ENCODE peak calls at places on chromosomes 2 and 18, in four cellular contexts. One of them, this sample, is unnamed.

GRCh38 chr18:67710639-67711038 is 194.1 kb upstream of the DSEL start:
- DNase-seq in left lung: no peak
- DNase-seq in caudate nucleus: no peak
- DNase-seq in CD4-positive, alpha-beta memory T cell: no peak
- DNase-seq in this sample: no peak

GRCh38 chr18:22391571-22392359 is 25.9 kb downstream of the CTAGE1 start:
- DNase-seq in left lung: no peak
- DNase-seq in CD4-positive, alpha-beta memory T cell: peak
- DNase-seq in caudate nucleus: no peak
- DNase-seq in this sample: no peak

GRCh38 chr2:118244686-118245085 is 156.4 kb downstream of the INSIG2 start:
- DNase-seq in left lung: no peak
- DNase-seq in CD4-positive, alpha-beta memory T cell: no peak
- DNase-seq in caudate nucleus: no peak
- DNase-seq in this sample: no peak

GRCh38 chr2:46645681-46646162 is 166.4 kb downstream of the TMEM247 start:
- DNase-seq in caudate nucleus: no peak
- DNase-seq in left lung: peak
- DNase-seq in CD4-positive, alpha-beta memory T cell: no peak
- DNase-seq in this sample: no peak

GRCh38 chr2:71129891-71130324 is at the start of gene MCEE:
- DNase-seq in left lung: peak
- DNase-seq in caudate nucleus: peak
- DNase-seq in CD4-positive, alpha-beta memory T cell: no peak
- DNase-seq in this sample: peak

GRCh38 chr18:48621240-48621639 is 82.4 kb downstream of the CTIF start:
- DNase-seq in caudate nucleus: no peak
- DNase-seq in left lung: no peak
- DNase-seq in CD4-positive, alpha-beta memory T cell: no peak
- DNase-seq in this sample: no peak

GRCh38 chr2:213149332-213149875 is 2.0 kb downstream of the IKZF2 start:
- DNase-seq in caudate nucleus: no peak
- DNase-seq in left lung: no peak
- DNase-seq in CD4-positive, alpha-beta memory T cell: no peak
- DNase-seq in this sample: no peak

GRCh38 chr18:48031011-48031480 is 100.6 kb upstream of the SMAD2 start:
- DNase-seq in CD4-positive, alpha-beta memory T cell: no peak
- DNase-seq in left lung: peak
- DNase-seq in caudate nucleus: no peak
- DNase-seq in this sample: peak

GRCh38 chr2:71715241-71715750 is 261.9 kb downstream of the DYSF start:
- DNase-seq in caudate nucleus: no peak
- DNase-seq in CD4-positive, alpha-beta memory T cell: no peak
- DNase-seq in left lung: no peak
- DNase-seq in this sample: no peak

GRCh38 chr2:20198001-20198400 is 26.9 kb downstream of the SDC1 start:
- DNase-seq in CD4-positive, alpha-beta memory T cell: no peak
- DNase-seq in left lung: peak
- DNase-seq in caudate nucleus: no peak
- DNase-seq in this sample: peak

GRCh38 chr2:88483200-88483599 is 30.7 kb upstream of the FOXI3 start:
- DNase-seq in CD4-positive, alpha-beta memory T cell: no peak
- DNase-seq in left lung: peak
- DNase-seq in caudate nucleus: no peak
- DNase-seq in this sample: no peak

GRCh38 chr2:142716463-142717242 is 160.8 kb upstream of the KYNU start:
- DNase-seq in CD4-positive, alpha-beta memory T cell: no peak
- DNase-seq in caudate nucleus: no peak
- DNase-seq in left lung: no peak
- DNase-seq in this sample: no peak

GRCh38 chr2:818233-818632 is 132.4 kb upstream of the SNTG2 start:
- DNase-seq in left lung: no peak
- DNase-seq in caudate nucleus: no peak
- DNase-seq in CD4-positive, alpha-beta memory T cell: no peak
- DNase-seq in this sample: no peak

GRCh38 chr2:179579744-179580143 is 281.7 kb downstream of the ZNF385B start:
- DNase-seq in left lung: no peak
- DNase-seq in caudate nucleus: no peak
- DNase-seq in CD4-positive, alpha-beta memory T cell: no peak
- DNase-seq in this sample: no peak

GRCh38 chr2:2577366-2577765 is 246.3 kb upstream of the MYT1L start:
- DNase-seq in left lung: no peak
- DNase-seq in caudate nucleus: peak
- DNase-seq in CD4-positive, alpha-beta memory T cell: no peak
- DNase-seq in this sample: no peak

GRCh38 chr18:5546660-5547059 is 2.9 kb upstream of the EPB41L3 start:
- DNase-seq in left lung: no peak
- DNase-seq in CD4-positive, alpha-beta memory T cell: no peak
- DNase-seq in caudate nucleus: no peak
- DNase-seq in this sample: no peak

GRCh38 chr2:174681983-174682577 is 82.2 kb downstream of the CHRNA1 start:
- DNase-seq in left lung: peak
- DNase-seq in caudate nucleus: no peak
- DNase-seq in CD4-positive, alpha-beta memory T cell: peak
- DNase-seq in this sample: peak

GRCh38 chr2:37643102-37644078 is 28.1 kb downstream of the CDC42EP3 start:
- DNase-seq in CD4-positive, alpha-beta memory T cell: no peak
- DNase-seq in caudate nucleus: no peak
- DNase-seq in left lung: no peak
- DNase-seq in this sample: no peak

GRCh38 chr2:4673025-4673489 is 969.7 kb downstream of the DCDC2C start:
- DNase-seq in caudate nucleus: no peak
- DNase-seq in left lung: no peak
- DNase-seq in CD4-positive, alpha-beta memory T cell: no peak
- DNase-seq in this sample: no peak

GRCh38 chr2:101282980-101283379 is 25.5 kb downstream of the RNF149 start:
- DNase-seq in left lung: no peak
- DNase-seq in CD4-positive, alpha-beta memory T cell: no peak
- DNase-seq in caudate nucleus: no peak
- DNase-seq in this sample: no peak

GRCh38 chr2:99641999-99642398 is 152.2 kb upstream of the REV1 start:
- DNase-seq in CD4-positive, alpha-beta memory T cell: no peak
- DNase-seq in caudate nucleus: no peak
- DNase-seq in left lung: no peak
- DNase-seq in this sample: no peak

GRCh38 chr2:15767679-15768078 is 172.7 kb upstream of the MYCN start:
- DNase-seq in CD4-positive, alpha-beta memory T cell: no peak
- DNase-seq in caudate nucleus: no peak
- DNase-seq in left lung: no peak
- DNase-seq in this sample: no peak

GRCh38 chr2:237431372-237431771 is 17.4 kb upstream of the COL6A3 start:
- DNase-seq in left lung: no peak
- DNase-seq in CD4-positive, alpha-beta memory T cell: no peak
- DNase-seq in caudate nucleus: no peak
- DNase-seq in this sample: no peak

GRCh38 chr2:239966848-239967136 is 58.4 kb downstream of the NDUFA10 start:
- DNase-seq in caudate nucleus: no peak
- DNase-seq in left lung: no peak
- DNase-seq in CD4-positive, alpha-beta memory T cell: no peak
- DNase-seq in this sample: no peak

GRCh38 chr2:121480826-121481225 is 49.9 kb upstream of the RNU4ATAC start:
- DNase-seq in left lung: no peak
- DNase-seq in caudate nucleus: no peak
- DNase-seq in CD4-positive, alpha-beta memory T cell: no peak
- DNase-seq in this sample: no peak

GRCh38 chr2:203869610-203870042 is 2.1 kb downstream of the CTLA4 start:
- DNase-seq in caudate nucleus: no peak
- DNase-seq in CD4-positive, alpha-beta memory T cell: peak
- DNase-seq in left lung: no peak
- DNase-seq in this sample: no peak

GRCh38 chr18:48934708-48935432 is 15.9 kb downstream of the SMAD7 start:
- DNase-seq in CD4-positive, alpha-beta memory T cell: no peak
- DNase-seq in caudate nucleus: no peak
- DNase-seq in left lung: no peak
- DNase-seq in this sample: peak

GRCh38 chr2:75558786-75559428 is 1.8 kb downstream of the EVA1A start:
- DNase-seq in left lung: no peak
- DNase-seq in CD4-positive, alpha-beta memory T cell: no peak
- DNase-seq in caudate nucleus: no peak
- DNase-seq in this sample: no peak

GRCh38 chr2:46040563-46041155 is 256.5 kb upstream of the EPAS1 start:
- DNase-seq in left lung: no peak
- DNase-seq in CD4-positive, alpha-beta memory T cell: no peak
- DNase-seq in caudate nucleus: no peak
- DNase-seq in this sample: no peak

GRCh38 chr2:98009887-98010760 is 14.4 kb upstream of the TMEM131 start:
- DNase-seq in left lung: no peak
- DNase-seq in CD4-positive, alpha-beta memory T cell: no peak
- DNase-seq in caudate nucleus: no peak
- DNase-seq in this sample: no peak

GRCh38 chr18:6917082-6917481 is 187.6 kb downstream of the ARHGAP28 start:
- DNase-seq in CD4-positive, alpha-beta memory T cell: no peak
- DNase-seq in caudate nucleus: no peak
- DNase-seq in left lung: no peak
- DNase-seq in this sample: no peak

GRCh38 chr2:8380026-8380425 is 301.8 kb upstream of the ID2 start:
- DNase-seq in left lung: no peak
- DNase-seq in CD4-positive, alpha-beta memory T cell: no peak
- DNase-seq in caudate nucleus: no peak
- DNase-seq in this sample: no peak

GRCh38 chr2:129880309-129880708 is 99.2 kb upstream of the RAB6C start:
- DNase-seq in CD4-positive, alpha-beta memory T cell: no peak
- DNase-seq in caudate nucleus: no peak
- DNase-seq in left lung: no peak
- DNase-seq in this sample: peak

GRCh38 chr2:129879614-129880180 is 99.8 kb upstream of the RAB6C start:
- DNase-seq in CD4-positive, alpha-beta memory T cell: no peak
- DNase-seq in caudate nucleus: no peak
- DNase-seq in left lung: no peak
- DNase-seq in this sample: peak

GRCh38 chr2:129876576-129876975 is 102.9 kb upstream of the RAB6C start:
- DNase-seq in left lung: no peak
- DNase-seq in CD4-positive, alpha-beta memory T cell: no peak
- DNase-seq in caudate nucleus: no peak
- DNase-seq in this sample: peak

GRCh38 chr2:129877289-129877741 is 102.2 kb upstream of the RAB6C start:
- DNase-seq in left lung: peak
- DNase-seq in caudate nucleus: peak
- DNase-seq in CD4-positive, alpha-beta memory T cell: peak
- DNase-seq in this sample: peak

DNA sequence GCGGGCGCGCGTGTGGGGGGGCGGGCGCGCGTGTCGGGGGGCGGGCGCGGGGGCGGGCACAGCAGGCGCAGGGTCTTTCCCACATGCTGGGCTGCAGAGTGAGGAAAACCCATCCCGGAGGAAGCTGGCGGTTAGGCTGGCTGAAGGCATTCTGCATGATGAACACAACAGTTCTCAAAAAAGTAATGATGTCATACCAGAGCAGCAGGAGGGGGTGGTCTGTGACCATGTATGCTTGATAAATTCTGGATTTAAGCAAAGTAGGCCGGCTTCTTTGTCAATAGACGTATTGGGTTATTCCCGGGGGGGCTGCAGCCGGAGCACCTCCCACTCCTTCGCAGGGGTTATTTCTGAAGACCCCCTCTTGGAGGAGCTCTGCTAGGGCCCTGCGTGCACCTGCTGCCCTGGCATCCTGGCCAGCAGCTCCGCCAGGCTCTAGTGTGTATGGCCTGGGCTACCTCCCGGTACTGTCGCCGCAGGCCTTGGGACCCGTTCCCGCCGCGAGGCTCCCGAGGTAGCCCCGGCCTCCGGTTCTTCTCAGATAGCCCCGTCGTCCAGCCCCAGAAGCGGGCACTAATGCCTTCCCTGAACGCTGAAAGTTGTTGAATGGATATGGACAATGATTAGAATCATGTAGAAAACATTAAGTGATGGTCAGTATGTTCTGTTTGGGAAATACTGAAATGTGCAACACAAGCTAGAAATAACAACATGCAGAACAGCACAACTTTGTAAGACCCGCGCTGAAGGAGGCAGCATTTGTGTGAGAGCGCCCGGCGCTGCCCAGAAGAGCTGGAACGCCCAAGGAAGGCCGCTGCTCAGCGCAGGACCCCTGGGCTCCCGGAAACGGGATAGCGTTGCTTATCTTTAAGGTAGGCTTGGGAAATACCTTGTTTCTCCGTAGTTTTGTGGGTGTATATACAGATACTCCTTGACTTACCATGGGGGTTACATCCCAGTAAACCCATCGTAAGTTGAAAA is 101.4 kb upstream of the RAB6C start:
- DNase-seq in left lung: no peak
- DNase-seq in caudate nucleus: no peak
- DNase-seq in CD4-positive, alpha-beta memory T cell: no peak
- DNase-seq in this sample: peak
- H3K27ac ChIP-seq in left lung: no peak
- H3K27ac ChIP-seq in caudate nucleus: peak
- H3K27ac ChIP-seq in CD4-positive, alpha-beta memory T cell: peak
- H3K27ac ChIP-seq in this sample: no peak

GRCh38 chr2:234673961-234674759 is 177.3 kb upstream of the ARL4C start:
- DNase-seq in caudate nucleus: no peak
- DNase-seq in CD4-positive, alpha-beta memory T cell: no peak
- DNase-seq in left lung: no peak
- DNase-seq in this sample: no peak
- H3K27ac ChIP-seq in caudate nucleus: no peak
- H3K27ac ChIP-seq in CD4-positive, alpha-beta memory T cell: no peak
- H3K27ac ChIP-seq in left lung: no peak
- H3K27ac ChIP-seq in this sample: no peak

DNA sequence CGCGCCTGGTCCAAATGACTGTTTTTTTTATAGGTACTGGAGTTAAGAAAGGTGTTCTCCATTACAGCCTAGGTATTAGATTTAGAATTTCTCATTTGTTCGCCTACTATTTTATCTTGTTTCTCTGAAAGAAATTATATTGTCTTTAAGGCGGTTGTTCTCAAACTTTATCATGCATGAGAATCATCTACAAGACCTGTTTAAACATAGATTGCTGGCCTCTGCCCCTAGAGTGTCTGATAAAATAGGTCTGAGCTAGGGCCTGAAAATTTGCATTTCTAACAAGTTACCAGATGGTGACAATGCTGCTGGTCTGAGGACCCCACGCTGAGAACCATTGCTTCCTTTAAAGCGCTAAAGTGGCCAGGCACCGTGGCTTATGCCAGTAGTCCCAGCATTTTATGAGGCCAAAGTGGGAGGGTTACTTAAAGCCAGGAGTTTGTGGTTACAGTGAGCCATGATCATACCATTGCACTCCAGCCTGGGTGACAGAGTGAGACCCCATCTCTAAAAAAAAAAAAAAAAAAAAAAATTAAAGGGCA is 34.0 kb upstream of the RNF138 start:
- DNase-seq in CD4-positive, alpha-beta memory T cell: no peak
- DNase-seq in left lung: no peak
- DNase-seq in caudate nucleus: no peak
- DNase-seq in this sample: no peak
- H3K27ac ChIP-seq in CD4-positive, alpha-beta memory T cell: no peak
- H3K27ac ChIP-seq in left lung: no peak
- H3K27ac ChIP-seq in caudate nucleus: no peak
- H3K27ac ChIP-seq in this sample: no peak

DNA sequence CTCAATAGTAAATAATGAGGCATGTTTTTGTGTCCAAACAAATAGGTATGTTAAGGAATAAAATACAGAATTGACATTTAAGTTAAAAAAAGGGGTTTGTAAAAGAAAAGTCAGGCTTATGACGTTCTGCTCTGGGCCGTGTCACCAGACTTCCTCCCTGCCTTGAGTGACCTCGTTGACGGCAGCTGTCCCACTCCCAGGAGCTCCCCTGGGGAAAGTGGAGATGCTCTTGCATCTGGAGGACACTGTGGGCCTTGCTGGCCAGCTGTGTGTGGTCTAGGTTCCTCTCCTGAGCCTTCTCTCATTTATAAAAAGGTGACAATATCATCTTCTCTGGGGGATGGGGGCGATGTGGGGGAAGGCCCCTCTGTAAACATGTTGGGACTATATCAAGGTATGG is 196.2 kb downstream of the CLIP4 start:
- DNase-seq in CD4-positive, alpha-beta memory T cell: no peak
- DNase-seq in caudate nucleus: no peak
- DNase-seq in left lung: no peak
- DNase-seq in this sample: no peak
- H3K27ac ChIP-seq in CD4-positive, alpha-beta memory T cell: no peak
- H3K27ac ChIP-seq in caudate nucleus: no peak
- H3K27ac ChIP-seq in left lung: no peak
- H3K27ac ChIP-seq in this sample: no peak